ENCODE peak calls at places on chromosomes 3 and 15, in nine cellular contexts. R is pancreas; S is AG04450; A is CD8-positive, alpha-beta memory T cell; T is astrocyte; P is adrenal gland; L is breast epithelium; K is H9; Q is fibroblast of lung. X is an unnamed sample. For H3K9me3, the result is how much of the 10 kb centered on the place peaks cover.

GRCh38 chr3:125375950-125376679 is 990 bp upstream of the ZNF148 start:
- DNase-seq in R (no peak), S (no peak), A (no peak), T (no peak), P (no peak), L (no peak), K (no peak), Q (no peak), X (no peak)

GRCh38 chr15:95132774-95133173 is 901.4 kb downstream of the MCTP2 start:
- DNase-seq in R (no peak), S (peak), A (no peak), T (peak), P (no peak), L (no peak), K (no peak), Q (peak), X (no peak)

GRCh38 chr15:44801368-44801767 is 65.0 kb downstream of the TRIM69 start:
- DNase-seq in R (no peak), S (no peak), A (no peak), T (no peak), P (no peak), L (no peak), K (no peak), Q (no peak), X (no peak)

GRCh38 chr3:29280675-29281264 is at the start of gene RBMS3:
- DNase-seq in R (peak), S (peak), A (no peak), T (peak), P (peak), L (peak), K (peak), Q (peak), X (no peak)

GRCh38 chr15:45458746-45459403 is 63.7 kb downstream of the SLC30A4 start:
- DNase-seq in R (peak), S (no peak), A (peak), T (no peak), P (peak), L (peak), K (peak), Q (peak), X (peak)

GRCh38 chr3:121651684-121652083 is 9.0 kb downstream of the HCLS1 start:
- DNase-seq in R (no peak), S (no peak), A (no peak), T (no peak), P (no peak), L (no peak), K (no peak), Q (peak), X (no peak)

GRCh38 chr3:150682819-150683218 is 20.9 kb downstream of the ERICH6 start:
- DNase-seq in R (no peak), S (no peak), A (no peak), T (no peak), P (no peak), L (no peak), K (no peak), Q (no peak), X (no peak)

GRCh38 chr15:51283026-51283425 is 55.4 kb downstream of the CYP19A1 start:
- DNase-seq in R (no peak), S (no peak), A (no peak), T (no peak), P (no peak), L (no peak), K (no peak), Q (no peak), X (no peak)

GRCh38 chr15:63950911-63951481 is 95.3 kb downstream of the DAPK2 start:
- DNase-seq in R (no peak), S (peak), A (no peak), T (peak), P (no peak), L (no peak), K (no peak), Q (peak), X (no peak)

GRCh38 chr3:106794442-106794841 is 582.8 kb upstream of the CCDC54 start:
- DNase-seq in R (no peak), S (no peak), A (no peak), T (no peak), P (no peak), L (no peak), K (no peak), Q (peak), X (no peak)

GRCh38 chr3:45280971-45281370 is 54.9 kb upstream of the TMEM158 start:
- DNase-seq in R (no peak), S (no peak), A (no peak), T (no peak), P (no peak), L (no peak), K (no peak), Q (no peak), X (no peak)
- H3K9me3 ChIP-seq in R (under half), S (under half), A (under half), T (under half), P (under half), L (under half), K (under half), Q (under half), X (under half)

DNA sequence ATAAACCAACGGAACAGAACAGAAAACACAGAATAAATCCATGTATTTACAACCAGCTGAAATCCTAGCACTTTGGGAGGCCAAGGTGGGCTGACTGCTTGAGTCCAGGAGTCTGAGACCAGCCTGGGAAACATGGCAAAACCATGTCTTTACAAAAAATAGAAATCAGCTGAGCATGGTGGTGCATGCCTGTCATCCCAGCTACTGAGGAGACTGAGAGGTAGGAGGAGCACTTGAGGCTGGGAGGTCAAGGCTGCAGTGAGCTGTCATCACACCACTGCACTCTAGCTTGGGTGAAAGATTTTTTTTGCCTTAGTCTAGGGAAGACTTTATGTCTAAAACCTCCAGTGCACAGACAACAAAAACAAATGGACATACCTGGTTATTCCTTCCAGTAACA is 120.7 kb downstream of the STT3B start:
- DNase-seq in R (no peak), S (no peak), A (no peak), T (no peak), P (no peak), L (no peak), K (no peak), Q (no peak), X (no peak)
- H3K9me3 ChIP-seq in R (under half), S (under half), A (half or more), T (under half), P (under half), L (half or more), K (under half), Q (under half), X (under half)

DNA sequence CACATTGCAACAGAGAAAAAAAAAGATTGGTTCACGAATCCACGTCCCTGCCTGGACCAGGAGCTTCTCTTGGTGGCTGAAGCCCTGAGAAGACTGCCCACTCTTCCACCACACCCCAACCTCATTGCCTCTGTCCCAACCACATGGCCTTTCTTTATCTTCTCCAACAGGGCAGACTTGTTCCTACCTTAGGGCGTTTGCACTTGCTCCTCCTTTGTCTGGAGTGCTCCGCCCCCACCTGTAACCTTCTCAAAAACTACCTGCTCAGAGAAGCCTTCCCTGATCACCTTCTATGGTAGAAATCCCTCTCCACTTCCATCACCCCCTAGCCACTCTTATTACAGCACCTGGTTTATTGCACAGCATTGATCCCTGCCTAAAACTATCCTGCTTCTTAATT is 64.7 kb downstream of the ITGA11 start:
- DNase-seq in R (no peak), S (no peak), A (no peak), T (no peak), P (no peak), L (no peak), K (no peak), Q (no peak), X (no peak)
- H3K9me3 ChIP-seq in R (under half), S (under half), A (under half), T (under half), P (under half), L (under half), K (under half), Q (under half), X (under half)

DNA sequence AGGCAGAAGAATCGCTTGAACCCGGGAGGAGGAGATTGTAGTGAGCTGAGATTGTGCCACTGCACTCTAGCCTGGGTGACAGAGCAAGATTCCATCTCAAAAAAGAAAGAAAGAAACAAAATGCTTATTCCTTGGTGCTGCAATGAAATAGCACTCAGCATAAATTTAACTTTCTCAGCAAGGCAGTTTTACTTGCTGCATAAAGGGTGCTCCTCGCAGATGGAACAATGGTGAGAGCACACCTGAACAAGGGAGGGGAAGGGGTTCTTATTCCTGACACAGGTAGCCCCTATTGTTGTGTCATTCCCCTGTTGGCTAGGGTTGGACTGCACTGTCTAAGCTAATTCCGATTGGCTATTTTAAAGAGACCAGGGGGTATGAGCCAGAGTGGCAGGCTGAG is 17.1 kb downstream of the PAK2 start:
- DNase-seq in R (no peak), S (no peak), A (no peak), T (no peak), P (no peak), L (no peak), K (no peak), Q (no peak), X (no peak)
- H3K9me3 ChIP-seq in R (under half), S (under half), A (under half), T (under half), P (under half), L (under half), K (under half), Q (under half), X (under half)

X was measured in T-helper 17 cell.